ENCODE peak calls at places on chromosomes 12 and 14, in seven cellular contexts. I is fibroblast of lung; R is CD8-positive, alpha-beta T cell; S is epithelial cell of esophagus; M is sigmoid colon; B is H9; O is mesothelial cell of epicardium. W is an unnamed sample.

GRCh38 chr12:94172031-94172430 is 23.7 kb downstream of the PLXNC1 start:
- DNase-seq in I (peak; percentile 59), R (no peak), S (peak; percentile 40), M (no peak), B (no peak), O (no peak), W (no peak)

GRCh38 chr14:51185754-51186153 is 54.3 kb upstream of the TMX1 start:
- DNase-seq in I (no peak), R (no peak), S (no peak), M (no peak), B (no peak), O (no peak), W (no peak)

GRCh38 chr12:26373606-26374495 is 178.5 kb downstream of the SSPN start:
- DNase-seq in I (no peak), R (no peak), S (peak; percentile 90), M (no peak), B (no peak), O (no peak), W (peak; percentile 93)

GRCh38 chr14:97930191-97930590 is 1133.0 kb downstream of the VRK1 start:
- DNase-seq in I (no peak), R (no peak), S (no peak), M (no peak), B (no peak), O (no peak), W (no peak)

GRCh38 chr12:51013441-51013840 is 12.7 kb downstream of the SLC11A2 start:
- DNase-seq in I (no peak), R (no peak), S (peak; percentile 49), M (no peak), B (no peak), O (no peak), W (peak; percentile 29)

GRCh38 chr12:80314741-80315140 is 129.3 kb upstream of the PTPRQ start:
- DNase-seq in I (no peak), R (no peak), S (no peak), M (no peak), B (no peak), O (no peak), W (no peak)

GRCh38 chr14:29240046-29240445 is 473.5 kb downstream of the FOXG1 start:
- DNase-seq in I (peak; percentile 79), R (no peak), S (peak; percentile 29), M (no peak), B (no peak), O (no peak), W (peak; percentile 82)

GRCh38 chr12:59357811-59358210 is 238.0 kb upstream of the SLC16A7 start:
- DNase-seq in I (peak; percentile 9), R (no peak), S (peak; percentile 60), M (no peak), B (peak; percentile 73), O (no peak), W (peak; percentile 67)

GRCh38 chr12:81329088-81329487 is 251.2 kb downstream of the ACSS3 start:
- DNase-seq in I (peak; percentile 5), R (no peak), S (peak; percentile 71), M (no peak), B (peak; percentile 72), O (no peak), W (peak; percentile 72)

GRCh38 chr14:55212611-55213010 is 21.2 kb upstream of the DLGAP5 start:
- DNase-seq in I (no peak), R (no peak), S (no peak), M (no peak), B (peak; percentile 33), O (no peak), W (peak; percentile 17)

GRCh38 chr14:54669759-54670630 is 103.1 kb downstream of the SAMD4A start:
- DNase-seq in I (peak; percentile 82), R (peak; percentile 35), S (peak; percentile 73), M (peak; percentile 95), B (no peak), O (no peak), W (peak; percentile 52)

GRCh38 chr12:131220007-131220685 is 266.4 kb downstream of the ADGRD1 start:
- DNase-seq in I (no peak), R (no peak), S (no peak), M (no peak), B (no peak), O (no peak), W (no peak)

GRCh38 chr14:90522585-90523191 is 125.9 kb downstream of the CALM1 start:
- DNase-seq in I (no peak), R (no peak), S (peak; percentile 16), M (peak; percentile 95), B (no peak), O (no peak), W (no peak)

GRCh38 chr12:42129595-42130204 is 15.0 kb downstream of the GXYLT1 start:
- DNase-seq in I (peak; percentile 83), R (no peak), S (peak; percentile 82), M (no peak), B (no peak), O (no peak), W (peak; percentile 76)

GRCh38 chr14:103008768-103009342 is 48.5 kb downstream of the CDC42BPB start:
- DNase-seq in I (no peak), R (no peak), S (peak; percentile 66), M (peak; percentile 36), B (no peak), O (no peak), W (peak; percentile 24)

GRCh38 chr12:132661972-132662371 is 25.2 kb downstream of the POLE start:
- DNase-seq in I (no peak), R (no peak), S (no peak), M (peak; percentile 35), B (no peak), O (no peak), W (no peak)

GRCh38 chr12:45343269-45344051 is 127.6 kb downstream of the ANO6 start:
- DNase-seq in I (peak; percentile 35), R (no peak), S (peak; percentile 42), M (no peak), B (no peak), O (no peak), W (peak; percentile 35)

GRCh38 chr12:120194226-120194533 is 335 bp downstream of the GCN1 start:
- DNase-seq in I (no peak), R (no peak), S (no peak), M (no peak), B (no peak), O (no peak), W (no peak)

GRCh38 chr14:21268612-21269251 is 510 bp downstream of the HNRNPC start:
- DNase-seq in I (peak; percentile 80), R (peak; percentile 38), S (peak; percentile 72), M (no peak), B (no peak), O (peak; percentile 42), W (peak; percentile 48)

GRCh38 chr12:120692524-120693033 is 5.6 kb downstream of the MLEC start:
- DNase-seq in I (no peak), R (no peak), S (no peak), M (no peak), B (no peak), O (no peak), W (no peak)

GRCh38 chr12:112226768-112227167 is 101.4 kb downstream of the TRAFD1 start:
- DNase-seq in I (no peak), R (no peak), S (no peak), M (no peak), B (no peak), O (no peak), W (no peak)

GRCh38 chr12:97177482-97177881 is 270.4 kb downstream of the NEDD1 start:
- DNase-seq in I (no peak), R (no peak), S (no peak), M (no peak), B (no peak), O (no peak), W (no peak)
- TF ChIP-seq CTCF in I (no peak), R (no peak), S (no peak), M (no peak), B (no peak), O (no peak), W (no peak)

DNA sequence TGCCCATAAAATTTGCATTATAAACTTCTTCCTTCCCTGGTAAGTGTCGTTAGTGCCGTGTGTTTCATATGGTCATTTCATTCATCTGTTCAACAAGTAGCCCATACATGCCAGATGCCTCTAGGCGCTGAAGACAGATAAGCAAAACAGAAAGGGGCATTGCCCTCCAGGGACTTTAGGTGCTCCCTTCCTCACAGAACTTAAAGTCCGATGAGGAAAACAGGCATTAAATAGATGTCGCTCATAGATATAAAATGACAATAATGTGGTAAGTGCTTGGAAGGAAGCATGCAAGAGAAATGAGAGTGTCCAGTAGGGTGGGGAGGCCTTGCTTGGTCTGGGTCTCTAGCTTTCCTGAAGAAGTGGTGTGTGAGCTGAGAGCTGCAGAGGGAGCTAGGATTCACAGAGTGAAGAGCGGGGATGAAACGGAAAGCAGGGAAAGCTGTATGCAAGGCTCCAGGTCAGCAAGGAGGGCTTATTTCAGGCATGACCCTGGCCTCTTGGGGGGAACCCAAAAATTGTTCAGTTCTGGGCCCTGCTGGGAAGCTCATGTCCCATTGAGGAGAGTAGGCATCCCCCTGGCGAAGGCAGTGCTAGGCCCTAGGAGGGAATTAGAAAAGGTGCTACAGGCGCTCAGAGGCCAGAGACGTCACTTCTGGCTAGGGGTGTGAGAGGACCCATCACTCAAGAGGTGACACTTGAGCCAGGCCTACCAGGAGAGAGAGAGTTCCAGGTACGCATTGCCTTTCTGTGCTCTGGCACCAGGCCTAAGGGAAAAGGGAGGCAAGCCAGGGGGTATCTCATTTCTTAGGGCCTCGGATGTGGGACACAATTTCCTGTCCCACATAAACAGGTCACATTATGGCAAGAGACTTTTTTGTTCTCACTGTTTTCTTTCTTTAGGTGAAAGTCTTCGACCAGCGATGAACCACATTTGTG is 11.9 kb downstream of the UBE3B start:
- DNase-seq in I (no peak), R (no peak), S (no peak), M (no peak), B (no peak), O (no peak), W (no peak)
- TF ChIP-seq CTCF in I (no peak), R (no peak), S (no peak), M (no peak), B (no peak), O (no peak), W (no peak)

GRCh38 chr14:68199465-68200145 is 380.0 kb downstream of the RAD51B start:
- DNase-seq in I (no peak), R (no peak), S (peak; percentile 13), M (peak; percentile 84), B (peak; percentile 68), O (peak; percentile 45), W (peak; percentile 17)
- TF ChIP-seq CTCF in I (no peak), R (no peak), S (peak; percentile 19), M (no peak), B (no peak), O (no peak), W (no peak)

GRCh38 chr12:48084066-48084465 is 21.8 kb downstream of the SENP1 start:
- DNase-seq in I (peak; percentile 55), R (no peak), S (no peak), M (no peak), B (no peak), O (no peak), W (peak; percentile 10)
- TF ChIP-seq CTCF in I (no peak), R (no peak), S (peak; percentile 6), M (no peak), B (peak; percentile 53), O (no peak), W (peak; percentile 2)

DNA sequence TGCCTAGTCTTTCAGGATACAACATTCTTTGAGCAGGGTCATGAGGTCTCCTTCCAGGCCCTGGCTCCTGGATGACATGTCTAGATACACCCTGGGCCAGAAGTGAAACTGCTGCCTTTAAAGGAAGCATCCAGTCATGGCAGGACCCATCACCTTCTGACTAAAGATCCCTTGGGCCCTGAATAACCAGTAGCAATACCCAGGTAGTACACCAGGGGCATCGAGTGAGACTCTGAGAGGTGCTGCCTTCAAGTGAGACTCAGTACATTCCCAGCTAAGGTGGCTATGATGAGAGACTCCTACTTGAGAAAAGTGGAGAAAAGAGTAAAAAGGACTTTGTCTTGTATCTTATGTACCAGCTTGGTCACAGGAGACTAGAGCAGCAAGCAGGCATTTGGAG is 23.5 kb downstream of the OR6C68 start:
- DNase-seq in I (no peak), R (no peak), S (no peak), M (no peak), B (no peak), O (no peak), W (no peak)
- TF ChIP-seq CTCF in I (no peak), R (no peak), S (peak; percentile 11), M (no peak), B (peak; percentile 45), O (no peak), W (no peak)